ENCODE peak calls at places on chromosomes 2 and 18, in six cellular contexts. A, J, P, B, M and R are unnamed samples.

GRCh38 chr2:157868993-157869392 is 7.1 kb downstream of the ACVR1 start:
- DNase-seq in B (no peak), M (no peak), A (peak), P (no peak), J (no peak), R (no peak)

GRCh38 chr2:28434600-28434989 is 41.9 kb downstream of the FOSL2 start:
- DNase-seq in J (no peak), B (no peak), M (no peak), P (no peak), A (no peak), R (no peak)

GRCh38 chr2:207226243-207226642 is 60.5 kb upstream of the KLF7 start:
- DNase-seq in P (no peak), M (no peak), A (peak), J (no peak), B (no peak), R (peak)

GRCh38 chr18:45657357-45658335 is 42.4 kb downstream of the SLC14A2 start:
- DNase-seq in P (no peak), J (no peak), B (no peak), A (peak), M (no peak), R (no peak)

GRCh38 chr18:13455960-13456471 is 237.5 kb downstream of the LDLRAD4 start:
- DNase-seq in A (no peak), J (no peak), P (no peak), B (no peak), M (no peak), R (no peak)

GRCh38 chr2:204737296-204737695 is 192.0 kb downstream of the PARD3B start:
- DNase-seq in M (no peak), B (no peak), A (no peak), P (no peak), J (no peak), R (no peak)

GRCh38 chr2:179511105-179511504 is 246.5 kb upstream of the SESTD1 start:
- DNase-seq in B (no peak), P (no peak), M (no peak), A (no peak), J (no peak), R (no peak)

GRCh38 chr18:57352761-57353136 is 392 bp downstream of the ST8SIA3 start:
- DNase-seq in A (no peak), P (no peak), B (no peak), J (peak), M (no peak), R (peak)

GRCh38 chr2:201401815-201402214 is 44.7 kb upstream of the FLACC1 start:
- DNase-seq in B (no peak), M (no peak), P (no peak), A (no peak), J (no peak), R (no peak)

GRCh38 chr2:230913406-230913805 is 11.6 kb downstream of the GPR55 start:
- DNase-seq in M (no peak), A (no peak), P (no peak), B (no peak), J (no peak), R (peak)

GRCh38 chr2:108942231-108943066 is 46.6 kb downstream of the EDAR start:
- DNase-seq in A (no peak), B (no peak), P (no peak), M (no peak), J (no peak), R (no peak)

GRCh38 chr18:9872823-9873222 is 12.9 kb upstream of the TXNDC2 start:
- DNase-seq in A (no peak), B (no peak), M (no peak), P (no peak), J (no peak), R (no peak)

GRCh38 chr2:40318931-40319330 is 133.0 kb downstream of the SLC8A1 start:
- DNase-seq in B (no peak), A (no peak), P (no peak), J (no peak), M (no peak), R (peak)

GRCh38 chr2:12424820-12425219 is 291.9 kb upstream of the TRIB2 start:
- DNase-seq in M (no peak), P (no peak), B (no peak), J (no peak), A (peak), R (no peak)

GRCh38 chr18:58559427-58560186 is 69.3 kb downstream of the ALPK2 start:
- DNase-seq in P (peak), M (no peak), J (no peak), B (no peak), A (peak), R (no peak)

GRCh38 chr2:241859436-241860183 is 916 bp upstream of the PDCD1 start:
- DNase-seq in P (no peak), B (no peak), J (no peak), M (no peak), A (peak), R (no peak)

GRCh38 chr18:68840554-68841263 is 42.8 kb downstream of the CCDC102B start:
- DNase-seq in P (peak), B (no peak), M (peak), A (peak), J (peak), R (peak)

GRCh38 chr18:57439617-57439975 is 4.4 kb downstream of the ONECUT2 start:
- DNase-seq in B (no peak), P (no peak), J (peak), A (no peak), M (no peak), R (peak)

GRCh38 chr2:75276093-75277055 is 77.1 kb upstream of the TACR1 start:
- DNase-seq in M (no peak), B (peak), A (peak), P (peak), J (no peak), R (peak)

GRCh38 chr2:7646661-7647060 is 729.4 kb downstream of the RNF144A start:
- DNase-seq in M (no peak), J (no peak), A (no peak), B (no peak), P (no peak), R (no peak)

GRCh38 chr18:9120796-9121195 is 15.8 kb upstream of the ANKRD12 start:
- DNase-seq in J (no peak), P (no peak), B (no peak), A (no peak), M (no peak), R (no peak)

GRCh38 chr2:108560241-108560811 is 26.1 kb downstream of the LIMS1 start:
- DNase-seq in B (no peak), A (no peak), M (no peak), J (no peak), P (no peak), R (peak)

GRCh38 chr18:58829263-58829662 is 35.4 kb upstream of the ZNF532 start:
- DNase-seq in P (no peak), B (no peak), A (peak), J (no peak), M (no peak), R (no peak)

GRCh38 chr2:232502901-232503791 is 15.5 kb upstream of the ECEL1 start:
- DNase-seq in M (peak), B (no peak), P (peak), J (peak), A (peak), R (peak)

GRCh38 chr18:35289293-35290069 is 548 bp downstream of the ZSCAN30 start:
- DNase-seq in A (peak), B (no peak), J (no peak), P (peak), M (no peak), R (no peak)

GRCh38 chr2:5742126-5742525 is 49.9 kb downstream of the SOX11 start:
- DNase-seq in A (no peak), M (no peak), J (no peak), B (no peak), P (no peak), R (peak)

GRCh38 chr2:106160786-106161261 is 33.3 kb downstream of the UXS1 start:
- DNase-seq in P (no peak), M (no peak), A (no peak), J (no peak), B (no peak), R (no peak)

GRCh38 chr2:20622296-20622686 is 28.6 kb downstream of the HS1BP3 start:
- DNase-seq in M (no peak), B (no peak), A (no peak), J (no peak), P (no peak), R (no peak)

GRCh38 chr2:33432871-33433270 is 43.6 kb upstream of the RASGRP3 start:
- DNase-seq in J (no peak), A (no peak), B (no peak), P (no peak), M (no peak), R (no peak)

GRCh38 chr18:9753863-9754262 is 45.8 kb downstream of the RAB31 start:
- DNase-seq in P (no peak), J (no peak), A (no peak), B (no peak), M (no peak), R (no peak)

GRCh38 chr2:190746971-190747761 is 98.3 kb downstream of the NAB1 start:
- DNase-seq in M (no peak), A (peak), J (no peak), B (no peak), P (peak), R (peak)

GRCh38 chr2:71133603-71134002 is 3.2 kb downstream of the MPHOSPH10 start:
- DNase-seq in B (no peak), J (no peak), A (no peak), P (no peak), M (no peak), R (no peak)

GRCh38 chr2:84429328-84429727 is 29.8 kb downstream of the SUCLG1 start:
- DNase-seq in P (no peak), M (no peak), A (no peak), J (no peak), B (no peak), R (no peak)

GRCh38 chr18:69205925-69206324 is 194.8 kb upstream of the DOK6 start:
- DNase-seq in J (no peak), P (no peak), B (no peak), A (peak), M (no peak), R (no peak)

GRCh38 chr18:42813570-42813969 is 301.9 kb downstream of the RIT2 start:
- DNase-seq in P (peak), A (no peak), B (no peak), J (no peak), M (no peak), R (no peak)

GRCh38 chr18:22488554-22488953 is 70.8 kb upstream of the CTAGE1 start:
- DNase-seq in M (no peak), A (no peak), B (no peak), P (no peak), J (no peak), R (no peak)

GRCh38 chr2:64417624-64418023 is 36.3 kb upstream of the LGALSL start:
- DNase-seq in M (no peak), A (no peak), J (no peak), P (no peak), B (no peak), R (no peak)

GRCh38 chr2:210132239-210132638 is 39.0 kb downstream of the KANSL1L start:
- DNase-seq in P (no peak), B (no peak), A (no peak), J (no peak), M (no peak), R (no peak)

GRCh38 chr2:107607054-107607453 is 219.6 kb upstream of the RGPD4 start:
- DNase-seq in J (no peak), B (no peak), P (no peak), A (no peak), M (no peak), R (no peak)

DNA sequence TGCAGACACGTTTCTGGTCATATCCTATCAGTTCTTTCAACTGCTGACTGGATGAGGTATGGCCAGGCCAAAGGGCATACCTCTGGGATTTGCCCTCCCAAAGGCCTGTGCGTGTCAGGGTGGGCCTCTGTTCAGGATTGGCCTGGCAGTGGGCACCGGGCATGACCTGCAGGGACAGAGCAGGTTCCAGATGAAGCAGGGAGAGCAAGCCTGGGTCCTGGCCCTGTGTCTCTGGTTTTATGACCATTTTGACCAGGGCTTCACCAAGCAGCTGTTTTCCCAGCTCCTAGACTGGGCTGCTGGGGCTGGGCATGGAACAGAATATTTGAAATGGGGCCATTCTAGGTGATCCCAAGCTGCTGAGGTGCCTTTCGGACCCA is 348 bp upstream of the PROM2 start:
- DNase-seq in P (no peak), J (no peak), B (no peak), M (no peak), A (no peak), R (no peak)
- H3K4me3 ChIP-seq in P (no peak), J (no peak), B (no peak), M (no peak), A (no peak), R (no peak)

GRCh38 chr18:67672142-67672541 is 155.6 kb upstream of the DSEL start:
- DNase-seq in M (no peak), B (no peak), P (no peak), A (peak), J (no peak), R (no peak)
- H2BK120ac ChIP-seq in M (no peak), B (no peak), P (no peak), A (peak), J (no peak), R (no peak)

DNA sequence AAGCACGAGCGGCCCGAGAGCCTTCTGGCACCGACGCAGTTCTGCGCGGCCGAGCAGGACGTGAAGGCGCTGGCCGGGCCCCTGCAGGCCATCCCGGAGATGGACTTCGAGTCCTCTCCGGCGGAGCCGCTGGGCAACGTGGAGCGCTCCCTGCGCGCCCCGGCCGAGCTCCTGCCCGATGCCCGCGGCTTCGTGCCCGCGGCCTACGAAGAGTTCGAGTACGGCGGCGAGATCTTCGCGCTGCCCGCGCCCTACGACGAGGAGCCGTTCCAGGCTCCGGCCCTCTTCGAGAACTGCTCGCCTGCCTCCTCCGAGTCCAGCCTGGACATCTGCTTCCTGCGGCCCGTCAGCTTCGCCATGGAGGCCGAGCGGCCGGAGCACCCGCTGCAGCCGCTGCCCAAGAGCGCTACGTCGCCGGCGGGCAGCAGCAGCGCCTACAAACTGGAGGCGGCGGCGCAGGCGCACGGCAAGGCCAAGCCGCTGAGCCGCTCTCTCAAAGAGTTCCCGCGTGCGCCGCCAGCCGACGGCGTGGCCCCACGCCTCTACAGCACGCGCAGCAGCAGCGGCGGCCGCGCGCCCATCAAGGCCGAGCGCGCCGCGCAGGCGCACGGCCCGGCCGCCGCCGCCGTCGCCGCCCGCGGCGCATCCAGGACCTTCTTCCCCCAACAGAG is 70.4 kb downstream of the ARHGEF33 start:
- DNase-seq in P (peak), M (peak), B (peak), J (peak), A (peak), R (peak)
- H3K18ac ChIP-seq in P (peak), M (no peak), B (peak), J (peak), A (no peak), R (no peak)

GRCh38 chr2:218870984-218871344 is 9.7 kb upstream of the WNT10A start:
- DNase-seq in A (no peak), J (no peak), B (no peak), P (no peak), M (no peak), R (no peak)
- H3K4me3 ChIP-seq in A (no peak), J (no peak), B (no peak), P (no peak), M (no peak), R (no peak)

DNA sequence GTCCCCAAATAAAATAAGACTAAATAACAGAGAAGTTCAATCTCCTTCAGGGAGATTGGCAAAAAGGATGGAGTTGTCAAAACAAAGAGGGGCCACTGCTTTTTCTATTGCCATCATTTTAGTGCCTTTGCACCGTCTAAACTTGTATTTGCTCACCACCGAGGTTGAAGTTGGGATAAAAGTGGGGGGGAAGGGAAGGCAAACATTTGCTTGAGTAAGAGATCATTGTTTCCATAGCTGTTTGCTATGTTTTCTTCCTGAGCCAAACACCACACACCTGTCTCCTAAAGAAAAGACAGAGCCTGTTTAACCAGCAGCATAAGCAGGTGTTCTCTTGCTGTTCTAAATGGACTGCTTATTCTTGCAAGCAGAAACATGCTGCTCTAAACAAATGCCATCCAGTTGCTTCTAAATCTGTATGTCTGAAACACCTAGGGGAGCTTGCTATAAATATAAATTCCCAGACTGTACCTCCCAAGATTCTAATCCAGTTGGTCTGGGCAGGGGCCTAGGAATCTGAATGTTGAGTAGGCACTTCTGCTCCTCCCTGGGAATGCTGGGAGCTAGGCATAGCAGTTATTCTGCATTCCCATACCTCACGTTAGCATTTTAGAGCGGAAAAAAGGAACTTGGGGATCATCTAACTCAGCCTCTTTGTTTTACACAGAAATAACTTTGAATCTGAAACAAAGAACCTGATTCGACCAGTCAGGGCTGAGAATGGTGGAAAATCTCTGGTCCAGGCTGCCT is 179.4 kb upstream of the ARL4C start:
- DNase-seq in P (no peak), A (no peak), J (no peak), M (no peak), B (no peak), R (no peak)
- H2BK120ac ChIP-seq in P (no peak), A (peak), J (no peak), M (no peak), B (peak), R (no peak)

GRCh38 chr2:68831688-68832087 is 39.5 kb downstream of the BMP10 start:
- DNase-seq in M (no peak), B (no peak), J (no peak), A (peak), P (peak), R (no peak)
- H3K18ac ChIP-seq in M (no peak), B (no peak), J (no peak), A (peak), P (no peak), R (no peak)

GRCh38 chr18:76486600-76486999 is 8.4 kb downstream of the ZNF516 start:
- DNase-seq in P (no peak), B (no peak), J (no peak), A (no peak), M (no peak), R (no peak)
- H3K4me3 ChIP-seq in P (no peak), B (no peak), J (no peak), A (no peak), M (no peak), R (no peak)

GRCh38 chr18:24426398-24427294 is at the start of gene IMPACT:
- DNase-seq in A (peak), B (peak), M (peak), P (peak), J (peak), R (peak)
- H2BK120ac ChIP-seq in A (peak), B (peak), M (peak), P (peak), J (no peak), R (no peak)

GRCh38 chr2:61538179-61538919 is at the start of gene XPO1:
- DNase-seq in M (peak), A (peak), P (peak), J (peak), B (peak), R (peak)

GRCh38 chr2:61536723-61537581 is 1.2 kb downstream of the XPO1 start:
- DNase-seq in J (peak), P (peak), A (peak), M (peak), B (no peak), R (peak)

GRCh38 chr2:61537590-61538178 is 472 bp downstream of the XPO1 start:
- DNase-seq in A (no peak), P (no peak), M (no peak), B (no peak), J (peak), R (no peak)

GRCh38 chr2:61536086-61536722 is 2.0 kb downstream of the XPO1 start:
- DNase-seq in J (no peak), P (peak), A (peak), M (no peak), B (peak), R (no peak)

GRCh38 chr2:61538920-61539559 is 884 bp upstream of the XPO1 start:
- DNase-seq in P (peak), A (peak), J (peak), M (no peak), B (no peak), R (peak)
- H3K18ac ChIP-seq in P (peak), A (no peak), J (no peak), M (peak), B (peak), R (peak)

GRCh38 chr2:196224767-196225166 is 53.4 kb upstream of the STK17B start:
- DNase-seq in J (no peak), P (no peak), A (no peak), B (no peak), M (no peak), R (no peak)

GRCh38 chr2:196217116-196217515 is 45.7 kb upstream of the STK17B start:
- DNase-seq in A (no peak), J (no peak), B (no peak), P (no peak), M (no peak), R (no peak)

GRCh38 chr2:196218109-196218508 is 46.7 kb upstream of the STK17B start:
- DNase-seq in J (no peak), M (no peak), A (no peak), P (no peak), B (no peak), R (no peak)

GRCh38 chr2:196219686-196220085 is 48.3 kb upstream of the STK17B start:
- DNase-seq in A (no peak), M (no peak), P (no peak), J (no peak), B (no peak), R (no peak)

DNA sequence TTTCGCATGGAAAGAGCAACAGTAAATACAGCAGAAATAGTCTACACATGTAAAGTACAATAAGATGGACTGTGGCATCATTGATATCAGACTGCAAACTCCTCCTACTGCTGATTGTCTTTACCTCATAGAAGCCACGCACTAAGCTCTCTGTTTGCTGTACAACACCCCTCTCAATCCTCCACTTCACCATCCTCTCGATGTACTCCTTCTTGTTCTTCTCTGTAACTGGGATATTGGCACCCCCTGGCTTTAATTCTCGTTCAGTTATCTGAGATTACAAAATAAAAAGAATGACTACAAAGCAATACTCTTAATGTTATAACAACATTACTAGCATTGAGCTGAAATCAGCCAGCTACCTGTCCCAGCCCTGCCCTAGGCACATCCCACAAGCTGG is 49.3 kb upstream of the STK17B start:
- DNase-seq in M (no peak), J (no peak), A (no peak), P (no peak), B (no peak), R (no peak)
- H3K4me3 ChIP-seq in M (no peak), J (no peak), A (no peak), P (no peak), B (no peak), R (no peak)